ENCODE peak calls at places on chromosomes 7 and 10, in four cellular contexts. N is A549, T is aorta, X is ovary. C is an unnamed sample.

GRCh38 chr7:3722396-3722846 is 421.4 kb downstream of the SDK1 start:
- DNase-seq in T (no peak), N (peak), X (peak), C (peak)

GRCh38 chr7:148962515-148962822 is 65.8 kb downstream of the PDIA4 start:
- DNase-seq in T (no peak), N (no peak), X (no peak), C (no peak)

GRCh38 chr7:114856625-114857024 is 65.3 kb upstream of the MDFIC start:
- DNase-seq in X (no peak), T (no peak), N (no peak), C (no peak)

GRCh38 chr10:43970747-43971146 is 322.1 kb upstream of the ZNF32 start:
- DNase-seq in T (peak), X (no peak), N (no peak), C (peak)

GRCh38 chr7:43649755-43650274 is 66.9 kb downstream of the STK17A start:
- DNase-seq in N (no peak), T (no peak), X (no peak), C (no peak)

GRCh38 chr10:50511512-50512213 is 112.1 kb downstream of the SGMS1 start:
- DNase-seq in N (no peak), X (no peak), T (no peak), C (no peak)

GRCh38 chr10:33974976-33975478 is 640.6 kb upstream of the NRP1 start:
- DNase-seq in X (no peak), N (no peak), T (no peak), C (no peak)

GRCh38 chr10:1044964-1045363 is 4.0 kb downstream of the IDI1 start:
- DNase-seq in N (no peak), X (no peak), T (no peak), C (no peak)

GRCh38 chr7:33667261-33667660 is 238.1 kb upstream of the BMPER start:
- DNase-seq in N (no peak), T (no peak), X (no peak), C (peak)

GRCh38 chr7:92517626-92518025 is 10.7 kb downstream of the PEX1 start:
- DNase-seq in N (no peak), T (no peak), X (no peak), C (no peak)

GRCh38 chr10:46282460-46283216 is 4.2 kb upstream of the ANTXRL start:
- DNase-seq in X (peak), T (peak), N (peak), C (peak)

GRCh38 chr10:101028446-101029244 is 2.3 kb downstream of the PDZD7 start:
- DNase-seq in X (peak), T (no peak), N (no peak), C (no peak)

GRCh38 chr10:62582804-62583208 is 208.6 kb downstream of the ZNF365 start:
- DNase-seq in T (peak), X (peak), N (no peak), C (peak)

GRCh38 chr7:91089382-91089963 is 174.8 kb upstream of the FZD1 start:
- DNase-seq in X (no peak), T (no peak), N (peak), C (peak)
- H3K27ac ChIP-seq in X (no peak), T (no peak), N (no peak), C (no peak)

DNA sequence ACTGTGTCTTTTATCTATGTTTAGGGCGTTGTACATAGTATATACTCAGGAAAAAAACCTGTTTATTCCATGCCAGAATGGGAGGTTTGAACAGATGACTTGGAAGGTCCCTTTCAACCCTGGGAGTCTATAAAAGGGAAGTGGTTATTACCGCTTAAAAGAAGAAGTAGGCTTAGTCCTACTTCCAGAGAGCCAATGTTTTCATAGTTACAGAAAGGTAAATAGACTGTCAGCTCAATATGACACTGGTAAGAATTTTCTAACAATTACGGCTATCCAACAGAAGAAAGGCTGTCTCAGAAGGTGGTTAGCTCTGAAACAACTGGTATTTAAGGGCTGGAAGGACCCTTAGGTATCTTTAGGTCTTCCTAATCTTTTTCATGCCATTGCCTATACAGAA is 1.1 kb upstream of the TFAM start:
- DNase-seq in N (no peak), T (no peak), X (no peak), C (no peak)
- H3K4me3 ChIP-seq in N (peak), T (peak), X (peak), C (peak)

GRCh38 chr10:122510736-122511135 is 49.4 kb downstream of the HTRA1 start:
- DNase-seq in T (no peak), N (no peak), X (no peak), C (no peak)
- H3K27ac ChIP-seq in T (no peak), N (no peak), X (no peak), C (no peak)

DNA sequence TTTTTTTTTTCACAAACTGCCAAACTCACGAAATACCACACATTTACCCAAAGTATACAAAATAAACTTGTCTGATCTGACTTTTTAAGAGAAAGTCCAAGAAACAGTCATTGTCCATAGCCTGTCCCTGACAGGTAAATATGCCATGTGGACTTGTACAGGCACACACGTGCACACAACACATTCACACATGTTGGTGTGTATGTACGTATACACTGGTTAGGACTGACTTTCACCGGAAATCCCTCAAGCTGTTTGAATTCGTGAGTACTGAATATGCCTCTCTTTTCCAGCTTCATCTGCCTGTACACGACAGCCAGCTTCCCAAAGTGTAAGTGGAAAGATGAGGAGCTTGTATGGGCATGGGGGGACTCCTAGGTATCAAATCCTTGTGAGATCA is 976 bp upstream of the HGF start:
- DNase-seq in X (no peak), N (no peak), T (no peak), C (no peak)
- H3K4me3 ChIP-seq in X (no peak), N (no peak), T (no peak), C (no peak)

DNA sequence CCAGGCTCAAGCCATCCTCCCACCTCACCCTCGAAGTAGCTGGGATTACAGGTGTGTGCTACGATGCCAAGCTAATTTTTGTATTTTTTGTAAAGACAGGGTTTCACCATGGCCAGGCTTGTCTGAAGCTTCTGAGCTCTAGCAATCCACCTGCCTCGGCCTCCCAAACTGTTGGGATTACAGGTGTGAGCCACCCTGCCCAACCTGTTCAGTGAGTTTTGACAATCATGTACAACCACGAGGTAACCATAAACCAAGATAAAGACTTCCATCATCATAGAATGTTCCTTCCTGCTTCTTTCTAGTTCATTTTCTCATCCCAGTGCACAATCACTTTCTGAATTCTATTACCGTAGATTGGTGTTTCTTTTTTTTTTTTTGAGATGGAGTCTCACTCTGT is 30.5 kb upstream of the MKRN1 start:
- DNase-seq in X (no peak), T (no peak), N (no peak), C (no peak)
- H3K27ac ChIP-seq in X (no peak), T (no peak), N (no peak), C (peak)

GRCh38 chr7:80637911-80638765 is at the start of gene CD36:
- DNase-seq in N (no peak), T (no peak), X (no peak), C (no peak)
- H3K4me3 ChIP-seq in N (no peak), T (no peak), X (no peak), C (no peak)

DNA sequence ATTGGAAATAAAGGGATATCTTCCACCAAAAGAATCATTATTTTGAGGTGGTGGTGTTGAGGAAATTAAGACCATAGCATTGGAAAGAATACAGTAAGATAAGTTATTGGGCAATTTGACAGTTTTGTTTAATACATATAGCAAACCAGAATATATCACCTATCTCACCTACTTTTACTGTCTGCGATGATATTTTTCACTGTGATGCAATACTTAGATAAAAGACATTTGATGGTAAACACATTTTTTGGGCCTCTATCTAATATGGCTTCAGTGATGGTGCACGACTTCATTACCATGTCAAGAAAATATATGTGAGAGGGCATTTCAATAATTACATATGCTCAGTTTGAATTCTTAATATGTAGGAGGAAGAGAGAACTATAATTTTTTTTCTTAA is 93.7 kb upstream of the MAGI2 start:
- DNase-seq in X (no peak), T (no peak), N (no peak), C (no peak)
- H3K27ac ChIP-seq in X (no peak), T (no peak), N (no peak), C (no peak)

GRCh38 chr10:73161079-73161478 is 6.7 kb downstream of the ECD start:
- DNase-seq in T (no peak), N (no peak), X (no peak), C (no peak)
- H3K4me3 ChIP-seq in T (no peak), N (no peak), X (no peak), C (no peak)

GRCh38 chr7:100614308-100614861 is 2.0 kb downstream of the MOSPD3 start:
- DNase-seq in N (no peak), T (no peak), X (no peak), C (no peak)

GRCh38 chr7:100611983-100612729 is at the start of gene MOSPD3:
- DNase-seq in T (peak), N (peak), X (peak), C (peak)

GRCh38 chr7:100613447-100614185 is 1.3 kb downstream of the MOSPD3 start:
- DNase-seq in X (no peak), T (no peak), N (no peak), C (no peak)

GRCh38 chr7:100607111-100607510 is 4.9 kb downstream of the PCOLCE start:
- DNase-seq in T (no peak), X (no peak), N (no peak), C (no peak)

GRCh38 chr7:100612730-100613446 is 548 bp downstream of the MOSPD3 start:
- DNase-seq in X (no peak), T (no peak), N (no peak), C (no peak)
- H3K27ac ChIP-seq in X (peak), T (no peak), N (peak), C (no peak)